ENCODE peak calls at places on chromosomes 12 and 14, in nine cellular contexts. N, Z, W, G, F, M, T, E and X are unnamed samples. For H3K27me3, the result is how much of the 10 kb centered on the place peaks cover.

GRCh38 chr14:50113381-50113811 is 3.0 kb downstream of the VCPKMT start:
- DNase-seq in N (no peak), Z (no peak), W (no peak), G (no peak), F (no peak), M (no peak), T (no peak), E (no peak), X (no peak)

GRCh38 chr12:50166776-50167025 is 468 bp downstream of the CERS5 start:
- DNase-seq in N (peak), Z (no peak), W (peak), G (no peak), F (no peak), M (peak), T (peak), E (peak), X (peak)

GRCh38 chr12:124618291-124618902 is 51.0 kb upstream of the NCOR2 start:
- DNase-seq in N (no peak), Z (no peak), W (no peak), G (no peak), F (no peak), M (no peak), T (no peak), E (no peak), X (no peak)

GRCh38 chr12:83896416-83896815 is 1016.2 kb downstream of the SLC6A15 start:
- DNase-seq in N (no peak), Z (no peak), W (no peak), G (no peak), F (no peak), M (no peak), T (no peak), E (no peak), X (no peak)

GRCh38 chr12:2411586-2412304 is 359.0 kb downstream of the CACNA1C start:
- DNase-seq in N (no peak), Z (no peak), W (no peak), G (no peak), F (no peak), M (no peak), T (peak), E (no peak), X (no peak)

GRCh38 chr14:32865827-32866376 is 72.8 kb upstream of the NPAS3 start:
- DNase-seq in N (no peak), Z (no peak), W (no peak), G (no peak), F (no peak), M (no peak), T (no peak), E (no peak), X (no peak)

GRCh38 chr12:80472912-80473500 is 29.0 kb downstream of the PTPRQ start:
- DNase-seq in N (no peak), Z (peak), W (no peak), G (peak), F (peak), M (no peak), T (no peak), E (no peak), X (no peak)

GRCh38 chr12:60169904-60170303 is 574.1 kb downstream of the SLC16A7 start:
- DNase-seq in N (no peak), Z (no peak), W (no peak), G (peak), F (no peak), M (no peak), T (no peak), E (no peak), X (no peak)

GRCh38 chr12:26636710-26637328 is 196.2 kb downstream of the ITPR2 start:
- DNase-seq in N (no peak), Z (peak), W (no peak), G (peak), F (no peak), M (no peak), T (no peak), E (no peak), X (peak)

GRCh38 chr12:76666272-76666845 is 97.6 kb upstream of the ZDHHC17 start:
- DNase-seq in N (no peak), Z (no peak), W (no peak), G (no peak), F (no peak), M (no peak), T (no peak), E (no peak), X (no peak)

GRCh38 chr14:24332094-24332983 is 2.5 kb downstream of the ADCY4 start:
- DNase-seq in N (peak), Z (peak), W (peak), G (peak), F (no peak), M (peak), T (peak), E (peak), X (peak)

GRCh38 chr14:90294872-90295271 is 36.9 kb downstream of the NRDE2 start:
- DNase-seq in N (no peak), Z (no peak), W (no peak), G (no peak), F (no peak), M (no peak), T (no peak), E (no peak), X (no peak)

GRCh38 chr14:67285876-67286452 is 44.7 kb downstream of the PALS1 start:
- DNase-seq in N (no peak), Z (no peak), W (no peak), G (peak), F (no peak), M (no peak), T (no peak), E (no peak), X (no peak)

GRCh38 chr12:51687142-51687935 is 96.3 kb downstream of the SCN8A start:
- DNase-seq in N (no peak), Z (no peak), W (no peak), G (peak), F (no peak), M (no peak), T (no peak), E (no peak), X (no peak)
- H3K27ac ChIP-seq in N (no peak), Z (no peak), W (no peak), G (no peak), F (no peak), M (no peak), T (no peak), E (no peak), X (no peak)

DNA sequence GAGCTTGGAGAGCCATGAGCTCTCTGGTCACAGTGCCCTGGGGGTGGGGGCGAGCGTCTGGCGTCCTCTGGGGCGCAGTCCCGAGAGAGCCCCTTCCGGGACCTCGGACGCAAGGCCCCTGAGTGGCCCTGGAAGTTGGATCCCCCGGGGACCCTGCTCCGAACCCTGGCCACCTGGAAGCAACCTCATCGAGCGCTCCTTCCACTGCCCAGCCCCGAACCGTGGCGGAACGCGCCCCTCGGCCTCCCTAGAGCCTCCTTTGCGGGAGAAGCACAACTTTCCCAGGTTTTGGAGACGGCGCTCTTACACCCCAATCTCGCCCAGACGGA is 1.2 kb downstream of the NOS1 start:
- DNase-seq in N (no peak), Z (no peak), W (no peak), G (no peak), F (no peak), M (no peak), T (no peak), E (no peak), X (no peak)
- H3K27me3 ChIP-seq in N (half or more), Z (under half), W (under half), G (under half), F (half or more), M (half or more), T (under half), E (half or more), X (half or more)

DNA sequence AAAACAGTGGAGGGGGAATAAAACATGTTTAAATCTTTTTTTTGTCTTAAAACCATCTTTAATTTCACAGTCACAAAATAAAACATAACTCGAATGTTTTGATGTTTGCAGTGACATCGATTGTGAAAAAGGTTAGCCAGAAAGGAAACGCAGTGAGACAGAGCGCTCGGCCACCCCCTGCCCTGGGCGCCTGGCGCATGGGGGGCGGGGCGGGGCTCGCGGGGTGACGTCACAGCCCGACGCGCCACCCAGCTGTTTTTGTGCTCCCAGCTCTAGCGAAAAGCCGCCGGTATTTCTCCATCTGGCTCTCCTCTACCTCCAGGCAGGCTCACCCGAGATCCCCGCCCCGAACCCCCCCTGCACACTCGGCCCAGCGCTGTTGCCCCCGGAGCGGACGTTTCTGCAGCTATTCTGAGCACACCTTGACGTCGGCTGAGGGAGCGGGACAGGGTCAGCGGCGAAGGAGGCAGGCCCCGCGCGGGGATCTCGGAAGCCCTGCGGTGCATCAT is at the start of gene GABARAPL1:
- DNase-seq in N (peak), Z (peak), W (peak), G (peak), F (peak), M (peak), T (peak), E (peak), X (peak)
- H3K27ac ChIP-seq in N (peak), Z (peak), W (peak), G (peak), F (peak), M (peak), T (peak), E (peak), X (peak)

DNA sequence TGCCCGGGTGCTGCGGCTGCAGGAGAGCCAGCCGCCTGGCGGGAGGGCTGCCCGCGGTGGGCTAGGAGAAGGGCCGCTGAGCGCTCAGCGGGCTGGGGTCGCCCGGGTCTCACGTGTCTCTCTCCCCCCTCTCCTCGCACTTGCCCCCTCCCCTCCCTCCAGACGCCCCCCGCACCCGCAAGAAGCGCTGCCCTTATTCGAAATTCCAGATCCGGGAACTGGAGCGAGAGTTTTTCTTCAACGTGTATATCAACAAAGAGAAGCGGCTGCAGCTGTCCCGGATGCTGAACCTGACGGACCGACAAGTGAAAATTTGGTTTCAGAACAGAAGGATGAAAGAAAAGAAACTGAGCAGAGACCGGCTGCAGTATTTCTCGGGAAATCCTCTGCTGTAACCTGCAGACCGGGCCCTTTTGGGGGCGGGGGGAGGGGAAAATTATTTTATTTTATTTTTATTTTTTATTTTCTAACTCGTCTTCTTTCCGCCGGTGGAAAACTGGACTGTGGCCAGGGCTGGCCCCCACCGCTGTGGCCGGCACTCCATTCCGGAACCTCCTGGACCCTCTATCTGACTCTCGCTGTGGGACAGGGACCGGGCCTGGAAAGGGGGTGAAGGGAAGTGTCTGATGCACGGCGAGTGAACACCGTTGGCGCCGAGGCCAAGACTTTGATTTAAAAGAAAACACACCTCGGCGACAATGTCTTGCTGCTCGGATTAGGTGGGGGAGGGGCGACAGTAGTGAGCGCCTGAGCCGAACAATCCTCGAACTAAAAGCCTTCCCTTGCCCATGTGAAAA is 463 bp upstream of the HOTAIR start:
- DNase-seq in N (no peak), Z (no peak), W (no peak), G (no peak), F (no peak), M (no peak), T (no peak), E (no peak), X (no peak)
- H3K27me3 ChIP-seq in N (half or more), Z (half or more), W (under half), G (half or more), F (half or more), M (half or more), T (half or more), E (half or more), X (half or more)

DNA sequence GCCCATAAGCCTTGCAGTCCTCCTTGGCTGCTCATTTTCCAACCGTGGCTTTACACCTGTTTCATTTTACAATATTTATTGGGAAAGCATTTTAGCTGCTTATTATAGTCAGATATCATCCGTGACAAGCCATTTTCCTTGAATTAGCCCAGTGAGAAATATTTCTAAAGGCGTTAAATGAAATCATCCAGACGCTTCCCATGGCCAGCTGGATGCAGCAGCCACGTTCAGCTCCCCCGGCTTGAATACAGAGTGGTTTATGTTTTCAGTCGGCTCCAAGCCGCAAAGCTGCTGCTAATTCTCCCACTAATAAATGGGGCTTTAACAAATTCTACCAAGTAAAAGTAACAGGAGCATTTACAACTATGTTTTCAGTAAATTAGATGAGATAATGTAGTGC is 245.0 kb upstream of the PELI2 start:
- DNase-seq in N (no peak), Z (no peak), W (no peak), G (no peak), F (no peak), M (no peak), T (no peak), E (no peak), X (no peak)
- H3K27ac ChIP-seq in N (no peak), Z (no peak), W (no peak), G (no peak), F (no peak), M (no peak), T (no peak), E (no peak), X (no peak)

GRCh38 chr14:56801920-56802319 is 8.4 kb downstream of the OTX2 start:
- DNase-seq in N (no peak), Z (no peak), W (no peak), G (no peak), F (no peak), M (no peak), T (no peak), E (no peak), X (no peak)
- H3K27me3 ChIP-seq in N (half or more), Z (half or more), W (under half), G (half or more), F (half or more), M (half or more), T (half or more), E (half or more), X (half or more)

GRCh38 chr12:34289431-34290190 is 267.3 kb downstream of the ALG10 start:
- DNase-seq in N (peak), Z (no peak), W (peak), G (no peak), F (no peak), M (peak), T (peak), E (no peak), X (peak)
- H3K27ac ChIP-seq in N (no peak), Z (no peak), W (no peak), G (no peak), F (no peak), M (no peak), T (no peak), E (no peak), X (no peak)

DNA sequence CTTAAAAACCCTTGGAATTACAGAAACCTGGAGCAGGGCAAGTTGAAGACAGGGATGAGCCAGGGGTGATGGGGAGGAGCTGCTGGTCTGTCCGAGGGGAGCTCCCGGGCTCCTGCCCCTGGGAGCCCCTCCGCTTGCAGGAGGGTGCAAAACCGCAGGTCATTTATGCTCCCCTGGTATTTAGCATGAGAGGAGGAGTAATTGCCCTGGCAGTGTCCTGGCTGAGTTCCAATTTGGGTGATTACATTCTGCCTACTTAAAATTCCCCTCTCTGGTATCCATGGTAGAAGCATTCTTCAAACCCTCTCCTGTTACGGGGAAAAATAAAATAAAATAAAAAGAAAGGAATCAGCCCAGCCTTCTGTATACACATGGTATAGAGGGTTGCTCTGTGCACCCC is 61.7 kb upstream of the VRK1 start:
- DNase-seq in N (no peak), Z (no peak), W (no peak), G (no peak), F (no peak), M (no peak), T (no peak), E (no peak), X (no peak)
- H3K27me3 ChIP-seq in N (half or more), Z (under half), W (under half), G (under half), F (half or more), M (under half), T (under half), E (half or more), X (under half)

GRCh38 chr14:91901449-91902250 is 34.3 kb upstream of the TC2N start:
- DNase-seq in N (peak), Z (no peak), W (no peak), G (no peak), F (no peak), M (peak), T (peak), E (no peak), X (no peak)

GRCh38 chr14:91897121-91897701 is 29.9 kb upstream of the TC2N start:
- DNase-seq in N (peak), Z (no peak), W (no peak), G (peak), F (no peak), M (peak), T (peak), E (peak), X (no peak)

GRCh38 chr14:91898256-91898843 is 31.0 kb upstream of the TC2N start:
- DNase-seq in N (no peak), Z (no peak), W (no peak), G (no peak), F (no peak), M (no peak), T (no peak), E (no peak), X (no peak)

GRCh38 chr14:91899213-91899612 is 31.9 kb upstream of the TC2N start:
- DNase-seq in N (no peak), Z (no peak), W (no peak), G (no peak), F (no peak), M (no peak), T (no peak), E (no peak), X (no peak)

GRCh38 chr14:91899777-91900176 is 32.4 kb upstream of the TC2N start:
- DNase-seq in N (no peak), Z (no peak), W (no peak), G (no peak), F (no peak), M (no peak), T (no peak), E (no peak), X (no peak)
- H3K27ac ChIP-seq in N (peak), Z (no peak), W (no peak), G (no peak), F (no peak), M (peak), T (peak), E (peak), X (peak)

GRCh38 chr14:105485720-105486332 is 860 bp upstream of the CRIP1 start:
- DNase-seq in N (peak), Z (no peak), W (no peak), G (no peak), F (no peak), M (peak), T (no peak), E (peak), X (no peak)
- H3K27me3 ChIP-seq in N (under half), Z (under half), W (under half), G (under half), F (under half), M (under half), T (under half), E (under half), X (under half)